ENCODE peak calls at places on chromosomes 16 and 17, in five cellular contexts. E, S, K, T and O are unnamed samples.
A peak's percentile ranks its signal among the peaks of the same experiment; 100 is the strongest.

GRCh38 chr17:80111702-80112470 is 10.5 kb downstream of the GAA start:
- DNase-seq in S (peak; percentile 36), K (peak; percentile 63), E (no peak), T (peak; percentile 25), O (no peak)

GRCh38 chr16:85231959-85232358 is 119.7 kb upstream of the CIBAR2 start:
- DNase-seq in S (no peak), T (no peak), K (no peak), E (no peak), O (no peak)

GRCh38 chr17:29807520-29808361 is 122.3 kb downstream of the SSH2 start:
- DNase-seq in S (peak; percentile 73), E (peak; percentile 74), K (peak; percentile 72), T (peak; percentile 71), O (peak; percentile 57)

GRCh38 chr17:81693491-81694360 is 9.4 kb upstream of the MRPL12 start:
- DNase-seq in T (peak; percentile 37), S (no peak), E (no peak), K (peak; percentile 67), O (no peak)

GRCh38 chr17:55344514-55344997 is 77.1 kb downstream of the MMD start:
- DNase-seq in T (peak; percentile 84), K (no peak), E (no peak), S (no peak), O (no peak)

GRCh38 chr16:17391715-17392114 is 79.0 kb downstream of the XYLT1 start:
- DNase-seq in T (no peak), K (no peak), E (no peak), S (no peak), O (no peak)

GRCh38 chr17:82063424-82064415 is 1.9 kb downstream of the DUS1L start:
- DNase-seq in K (no peak), E (no peak), T (no peak), S (no peak), O (no peak)

GRCh38 chr16:426115-426905 is 861 bp downstream of the RAB11FIP3 start:
- DNase-seq in K (peak; percentile 63), E (no peak), T (peak; percentile 65), S (no peak), O (no peak)

GRCh38 chr17:68053237-68054030 is 17.9 kb downstream of the KPNA2 start:
- DNase-seq in E (peak; percentile 84), T (no peak), S (no peak), K (no peak), O (no peak)

GRCh38 chr16:11127610-11128195 is 128.3 kb downstream of the SOCS1 start:
- DNase-seq in T (no peak), E (no peak), S (no peak), K (no peak), O (no peak)

GRCh38 chr17:142102-142661 is 4.8 kb downstream of the SCGB1C2 start:
- DNase-seq in E (peak; percentile 9), T (no peak), S (peak; percentile 49), K (no peak), O (peak; percentile 20)

GRCh38 chr16:15854061-15854460 is 2.8 kb downstream of the MYH11 start:
- DNase-seq in T (no peak), S (no peak), K (no peak), E (no peak), O (no peak)

GRCh38 chr17:79864147-79864546 is 24.9 kb upstream of the CBX4 start:
- DNase-seq in E (no peak), T (no peak), K (no peak), S (no peak), O (no peak)

GRCh38 chr17:73301359-73301758 is 10.4 kb downstream of the CDC42EP4 start:
- DNase-seq in T (no peak), E (no peak), K (no peak), S (no peak), O (no peak)

GRCh38 chr17:57983446-57983845 is 4.6 kb downstream of the VEZF1 start:
- DNase-seq in K (no peak), E (no peak), S (no peak), T (no peak), O (no peak)

GRCh38 chr17:42679492-42680330 is 1.9 kb downstream of the CCR10 start:
- DNase-seq in K (peak; percentile 91), E (peak; percentile 75), T (peak; percentile 44), S (peak; percentile 91), O (no peak)

GRCh38 chr17:68829211-68829610 is 126.0 kb downstream of the ABCA8 start:
- DNase-seq in E (no peak), S (no peak), K (no peak), T (no peak), O (no peak)

GRCh38 chr17:6061290-6061689 is 8.9 kb upstream of the WSCD1 start:
- DNase-seq in K (no peak), T (no peak), S (peak; percentile 82), E (peak; percentile 4), O (peak; percentile 19)

GRCh38 chr17:2462481-2462880 is 49.2 kb downstream of the METTL16 start:
- DNase-seq in S (no peak), T (no peak), K (no peak), E (no peak), O (no peak)

GRCh38 chr16:86496929-86497381 is 13.4 kb upstream of the FOXF1 start:
- DNase-seq in T (no peak), E (peak; percentile 47), S (no peak), K (no peak), O (no peak)

GRCh38 chr16:22659933-22660332 is 149.2 kb downstream of the NPIPB5 start:
- DNase-seq in S (no peak), K (no peak), E (no peak), T (no peak), O (no peak)

GRCh38 chr16:52518884-52519283 is 28.1 kb downstream of the TOX3 start:
- DNase-seq in S (no peak), K (no peak), T (no peak), E (no peak), O (no peak)

GRCh38 chr17:601462-602303 is 113.0 kb downstream of the VPS53 start:
- DNase-seq in E (peak; percentile 87), T (peak; percentile 75), K (no peak), S (no peak), O (no peak)

GRCh38 chr16:23497543-23497868 is 12.8 kb downstream of the GGA2 start:
- DNase-seq in K (no peak), E (no peak), T (no peak), S (no peak), O (no peak)

GRCh38 chr16:86865866-86866675 is 287.7 kb downstream of the FOXL1 start:
- DNase-seq in T (no peak), S (no peak), K (no peak), E (peak; percentile 44), O (no peak)

GRCh38 chr17:81379523-81379942 is 15.7 kb upstream of the BAHCC1 start:
- DNase-seq in T (peak; percentile 59), K (no peak), E (no peak), S (no peak), O (no peak)

GRCh38 chr16:80803341-80804060 is 897 bp downstream of the CDYL2 start:
- DNase-seq in K (peak; percentile 81), T (peak; percentile 33), E (no peak), S (no peak), O (no peak)

DNA sequence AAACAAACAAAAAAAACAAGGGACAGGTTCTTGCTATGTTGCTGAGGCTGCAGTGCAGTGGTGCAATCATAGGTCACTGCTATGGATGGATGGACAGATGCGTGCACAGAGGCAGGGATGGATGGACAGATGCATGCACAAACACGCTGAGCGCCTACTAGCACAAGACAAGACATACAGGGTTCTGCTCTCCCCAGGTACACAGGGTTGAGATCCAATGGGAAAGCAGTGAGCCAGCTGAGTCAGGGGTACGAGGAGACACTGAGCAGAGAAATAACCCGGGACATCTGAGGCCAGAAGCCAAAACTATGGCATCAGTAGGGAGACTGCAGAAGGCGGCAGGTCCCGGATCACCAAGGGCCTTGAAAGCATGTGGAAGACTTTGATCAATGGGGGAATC is 6.2 kb downstream of the IL32 start:
- DNase-seq in K (no peak), T (no peak), S (no peak), E (no peak), O (no peak)
- TF ChIP-seq MAFK in K (no peak), T (no peak), S (no peak), E (no peak), O (no peak)

GRCh38 chr17:78806451-78806850 is 24.4 kb upstream of the CYTH1 start:
- DNase-seq in S (peak; percentile 53), E (no peak), T (peak; percentile 33), K (no peak), O (no peak)
- TF ChIP-seq MAFK in S (no peak), E (no peak), T (no peak), K (no peak), O (no peak)

GRCh38 chr17:75245011-75245410 is 16.4 kb downstream of the GGA3 start:
- DNase-seq in E (no peak), S (no peak), K (no peak), T (no peak), O (no peak)

GRCh38 chr17:75246404-75246803 is 15.0 kb downstream of the GGA3 start:
- DNase-seq in K (no peak), E (no peak), S (no peak), T (no peak), O (no peak)

GRCh38 chr17:75250009-75250471 is 11.4 kb downstream of the GGA3 start:
- DNase-seq in S (no peak), K (no peak), E (peak; percentile 18), T (no peak), O (no peak)

GRCh38 chr17:75252039-75252816 is 9.2 kb downstream of the GGA3 start:
- DNase-seq in E (no peak), T (no peak), K (no peak), S (no peak), O (no peak)

DNA sequence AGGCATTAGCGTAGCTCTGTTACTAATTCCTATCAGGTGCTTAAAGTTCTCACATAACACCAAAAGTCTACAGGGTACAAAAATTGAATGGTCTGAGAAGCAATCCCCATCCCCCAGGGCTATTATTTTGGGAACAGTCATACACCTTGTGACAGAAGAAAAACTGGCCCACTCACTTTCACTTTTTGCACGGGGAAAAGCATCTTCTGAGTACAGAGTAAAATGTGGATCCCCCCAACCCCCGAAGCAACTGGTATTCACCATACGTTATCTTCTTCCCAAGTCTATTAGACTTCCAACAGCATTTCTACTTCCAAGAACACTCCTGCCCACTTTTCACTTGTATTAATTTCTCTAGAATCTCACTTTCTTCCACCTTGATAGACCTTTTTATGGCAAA is 11.8 kb downstream of the GGA3 start:
- DNase-seq in K (no peak), S (no peak), E (no peak), T (no peak), O (no peak)
- TF ChIP-seq MAFK in K (no peak), S (no peak), E (no peak), T (no peak), O (no peak)

GRCh38 chr16:70608516-70608915 is 37.8 kb upstream of the IL34 start:
- DNase-seq in E (no peak), K (no peak), T (peak; percentile 13), S (no peak), O (no peak)
- TF ChIP-seq MAFK in E (no peak), K (no peak), T (no peak), S (no peak), O (no peak)